ENCODE peak calls at places on chromosomes 4 and X, in seven cellular contexts. Q is NCI-H460, V is RPMI7951, X is upper lobe of right lung, M is astrocyte of the spinal cord, D is mesenchymal stem cell, E is activated gamma-delta T cell treated with Interleukin-2 at 50 U/mL for 16 hours. L is an unnamed sample.

GRCh38 chr4:17595471-17596005 is 18.5 kb downstream of the LAP3 start:
- DNase-seq in M (no peak), V (no peak), X (no peak), D (no peak), Q (no peak), E (no peak), L (no peak)

GRCh38 chrX:69152398-69152797 is 12.9 kb downstream of the PJA1 start:
- DNase-seq in X (no peak), Q (no peak), V (peak), E (no peak), D (peak), M (no peak), L (no peak)

GRCh38 chr4:14853186-14853946 is 148.9 kb upstream of the CPEB2 start:
- DNase-seq in X (no peak), M (peak), Q (no peak), E (no peak), D (peak), V (peak), L (no peak)

GRCh38 chr4:31085736-31086135 is 365.6 kb downstream of the PCDH7 start:
- DNase-seq in X (no peak), Q (no peak), M (no peak), E (no peak), V (no peak), D (no peak), L (no peak)

GRCh38 chr4:182142146-182143085 is 100.8 kb upstream of the TENM3 start:
- DNase-seq in E (no peak), M (peak), V (no peak), D (peak), X (no peak), Q (no peak), L (no peak)

GRCh38 chr4:25760518-25761157 is 102.2 kb downstream of the SEL1L3 start:
- DNase-seq in D (no peak), X (no peak), V (no peak), M (no peak), E (no peak), Q (no peak), L (no peak)

GRCh38 chrX:16839852-16840460 is 30.2 kb downstream of the RBBP7 start:
- DNase-seq in D (peak), E (no peak), M (peak), Q (no peak), X (no peak), V (peak), L (no peak)

GRCh38 chrX:107674480-107675364 is 46.4 kb downstream of the PRPS1 start:
- DNase-seq in V (peak), M (peak), E (peak), X (peak), D (peak), Q (no peak), L (no peak)

GRCh38 chrX:138756234-138756633 is 44.7 kb upstream of the FGF13 start:
- DNase-seq in V (peak), Q (peak), E (no peak), X (no peak), M (peak), D (peak), L (no peak)

GRCh38 chrX:46185923-46186810 is 359.1 kb downstream of the ZNF674 start:
- DNase-seq in Q (no peak), E (no peak), M (no peak), V (peak), X (no peak), D (no peak), L (no peak)

GRCh38 chr4:40734497-40734896 is 15.3 kb upstream of the NSUN7 start:
- DNase-seq in Q (no peak), M (no peak), D (no peak), X (no peak), E (no peak), V (no peak), L (no peak)

GRCh38 chrX:15749642-15750610 is 11.9 kb downstream of the CA5B start:
- DNase-seq in X (no peak), E (peak), D (peak), Q (no peak), V (peak), M (no peak), L (no peak)

GRCh38 chr4:183369073-183369472 is 46.8 kb upstream of the CLDN24 start:
- DNase-seq in D (no peak), E (no peak), V (no peak), M (no peak), X (no peak), Q (no peak), L (no peak)

GRCh38 chr4:153447175-153447887 is 18.8 kb upstream of the TMEM131L start:
- DNase-seq in D (peak), X (no peak), E (no peak), V (no peak), Q (no peak), M (peak), L (no peak)

GRCh38 chrX:462853-463252 is 76.1 kb upstream of the PPP2R3B start:
- DNase-seq in D (no peak), X (no peak), E (no peak), M (no peak), Q (no peak), V (no peak), L (no peak)

GRCh38 chrX:133419911-133420310 is 4.6 kb upstream of the GPC4 start:
- DNase-seq in X (no peak), Q (no peak), V (no peak), D (no peak), E (no peak), M (no peak), L (no peak)

GRCh38 chr4:7161721-7162214 is 30.6 kb upstream of the SORCS2 start:
- DNase-seq in D (no peak), E (no peak), M (peak), V (peak), X (peak), Q (no peak), L (no peak)

GRCh38 chrX:18129694-18130093 is 91.0 kb downstream of the BEND2 start:
- DNase-seq in Q (no peak), E (no peak), V (no peak), X (no peak), D (no peak), M (no peak), L (no peak)

GRCh38 chr4:2300431-2300861 is 38.5 kb upstream of the MXD4 start:
- DNase-seq in X (no peak), D (no peak), V (no peak), M (no peak), E (no peak), Q (no peak), L (no peak)

GRCh38 chrX:7159132-7159861 is 11.3 kb upstream of the PUDP start:
- DNase-seq in V (peak), Q (peak), E (no peak), D (no peak), X (no peak), M (peak), L (no peak)

GRCh38 chrX:148530464-148531077 is 30.2 kb downstream of the AFF2 start:
- DNase-seq in E (no peak), Q (peak), D (peak), X (no peak), V (peak), M (peak), L (no peak)

GRCh38 chrX:71542411-71542810 is 9.5 kb downstream of the OGT start:
- DNase-seq in Q (no peak), M (peak), E (no peak), D (peak), V (peak), X (no peak), L (no peak)

L was measured in Panc1.